ENCODE peak calls at places on chromosome 10, in six cellular contexts. J is transverse colon, F is esophagus muscularis mucosa, K is HCT116, Q is esophagus squamous epithelium, V is prostate gland. I is an unnamed sample.

GRCh38 chr10:4656576-4657194 is 169.3 kb upstream of the AKR1E2 start:
- DNase-seq in J (peak), K (peak), Q (no peak), F (no peak), V (peak), I (peak)

GRCh38 chr10:81784111-81784597 is 90.8 kb upstream of the NRG3 start:
- DNase-seq in K (no peak), V (no peak), Q (no peak), F (no peak), J (no peak), I (no peak)

GRCh38 chr10:12073526-12073925 is 4.8 kb downstream of the DHTKD1 start:
- DNase-seq in V (no peak), Q (no peak), J (no peak), K (no peak), F (no peak), I (no peak)

GRCh38 chr10:43350139-43350538 is 21.3 kb upstream of the FXYD4 start:
- DNase-seq in K (no peak), F (no peak), J (peak), V (peak), Q (no peak), I (no peak)

GRCh38 chr10:4638116-4638515 is 187.9 kb upstream of the AKR1E2 start:
- DNase-seq in Q (no peak), J (no peak), K (no peak), V (no peak), F (no peak), I (no peak)

GRCh38 chr10:9986786-9987185 is 1030.9 kb upstream of the CELF2 start:
- DNase-seq in J (no peak), Q (no peak), K (no peak), V (no peak), F (no peak), I (no peak)

GRCh38 chr10:127854769-127855583 is 37.8 kb downstream of the CLRN3 start:
- DNase-seq in K (no peak), F (no peak), Q (no peak), J (peak), V (no peak), I (no peak)

GRCh38 chr10:37379991-37380390 is 254.6 kb downstream of the ANKRD30A start:
- DNase-seq in Q (no peak), J (no peak), F (no peak), V (no peak), K (no peak), I (no peak)

GRCh38 chr10:48772059-48772458 is 87.4 kb downstream of the WDFY4 start:
- DNase-seq in Q (no peak), V (no peak), K (no peak), F (peak), J (no peak), I (no peak)

GRCh38 chr10:110357252-110357780 is 52.6 kb upstream of the SMNDC1 start:
- DNase-seq in K (peak), J (peak), V (no peak), Q (no peak), F (no peak), I (no peak)

GRCh38 chr10:132963430-132963960 is 21.1 kb upstream of the CFAP46 start:
- DNase-seq in J (no peak), F (no peak), K (no peak), V (no peak), Q (no peak), I (no peak)

GRCh38 chr10:132965411-132966057 is 23.2 kb upstream of the CFAP46 start:
- DNase-seq in F (no peak), Q (no peak), K (no peak), V (no peak), J (no peak), I (no peak)

GRCh38 chr10:132961864-132962622 is 19.7 kb upstream of the CFAP46 start:
- DNase-seq in J (peak), V (peak), K (no peak), F (no peak), Q (no peak), I (peak)

GRCh38 chr10:132962623-132963429 is 20.5 kb upstream of the CFAP46 start:
- DNase-seq in Q (no peak), F (no peak), J (no peak), V (no peak), K (no peak), I (no peak)

DNA sequence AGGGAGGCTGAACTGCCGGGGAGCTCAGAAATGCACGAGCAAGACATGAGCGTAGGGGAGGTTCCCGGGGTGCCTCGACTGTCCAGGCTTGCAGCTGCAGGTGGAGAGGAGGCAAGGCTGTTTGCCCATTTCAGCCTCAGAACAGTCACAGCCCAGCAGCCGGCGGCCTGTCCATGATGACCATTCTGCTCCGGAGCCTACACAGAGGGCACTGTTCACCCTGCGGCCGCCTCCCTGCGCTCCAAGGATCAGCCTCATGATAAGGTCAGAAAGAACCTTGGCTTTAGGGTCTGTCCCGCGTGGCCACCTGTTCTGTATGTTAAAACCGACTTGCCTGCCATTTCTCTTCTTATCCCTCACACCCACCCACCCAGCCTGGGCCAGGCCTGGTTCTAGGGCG is 21.9 kb upstream of the CFAP46 start:
- DNase-seq in Q (no peak), J (no peak), F (no peak), K (no peak), V (no peak), I (no peak)
- H3K4me3 ChIP-seq in Q (no peak), J (no peak), F (no peak), K (no peak), V (peak), I (no peak)

GRCh38 chr10:122374246-122374858 is at the start of gene PLEKHA1:
- DNase-seq in V (peak), J (peak), Q (peak), K (peak), F (peak), I (peak)
- TF ChIP-seq POLR2A in V (peak), J (no peak), Q (peak), K (no peak), F (peak), I (peak)

GRCh38 chr10:99982728-99983127 is 27.0 kb downstream of the DNMBP start:
- DNase-seq in F (no peak), Q (no peak), K (no peak), V (no peak), J (no peak), I (no peak)
- H3K4me3 ChIP-seq in F (no peak), Q (no peak), K (no peak), V (no peak), J (no peak), I (no peak)

GRCh38 chr10:105150486-105150885 is 509.4 kb downstream of the SORCS3 start:
- DNase-seq in F (no peak), J (no peak), Q (no peak), K (no peak), V (no peak), I (no peak)
- TF ChIP-seq POLR2A in F (no peak), J (no peak), Q (no peak), K (no peak), V (no peak), I (no peak)

I was measured in right lobe of liver.